ENCODE peak calls at places on chromosomes 3 and 15, in seven cellular contexts. H is NCI-H1105 treated with DMSO at 0.1 percent for 48 hours; Z is IMR-90; S is WTC11; M is NCI-H1092 treated with DMSO at 0.1 percent for 48 hours; X is stimulated activated CD8-positive, alpha-beta memory T cell treated with anti-CD3 and anti-CD28 coated beads, Interleukin-15, amount 100 ng/mL, for 24 hours; F is ELR. P is an unnamed sample.

GRCh38 chr3:17030956-17031652 is 146.3 kb downstream of the PLCL2 start:
- DNase-seq in H (no peak), Z (no peak), S (no peak), M (no peak), X (no peak), F (no peak), P (no peak)

GRCh38 chr3:64743844-64744243 is 56.0 kb upstream of the ADAMTS9 start:
- DNase-seq in H (no peak), Z (no peak), S (no peak), M (no peak), X (no peak), F (no peak), P (no peak)

GRCh38 chr3:123300056-123300455 is 98.3 kb downstream of the SEC22A start:
- DNase-seq in H (no peak), Z (no peak), S (no peak), M (no peak), X (no peak), F (no peak), P (peak)

GRCh38 chr3:62911531-62911930 is 36.3 kb upstream of the CADPS start:
- DNase-seq in H (no peak), Z (no peak), S (no peak), M (no peak), X (no peak), F (no peak), P (no peak)

GRCh38 chr3:170414202-170414663 is 4.4 kb upstream of the CLDN11 start:
- DNase-seq in H (peak), Z (peak), S (peak), M (peak), X (no peak), F (peak), P (no peak)

GRCh38 chr3:179016979-179017670 is 54.5 kb downstream of the ZMAT3 start:
- DNase-seq in H (no peak), Z (no peak), S (no peak), M (no peak), X (no peak), F (no peak), P (no peak)

GRCh38 chr3:12120374-12121140 is 38.2 kb downstream of the TIMP4 start:
- DNase-seq in H (no peak), Z (no peak), S (no peak), M (no peak), X (no peak), F (no peak), P (no peak)

GRCh38 chr3:132417695-132418520 is 606 bp downstream of the DNAJC13 start:
- DNase-seq in H (peak), Z (peak), S (peak), M (peak), X (no peak), F (peak), P (peak)

GRCh38 chr15:58875343-58875742 is 58.1 kb downstream of the SLTM start:
- DNase-seq in H (no peak), Z (peak), S (no peak), M (no peak), X (no peak), F (peak), P (no peak)

GRCh38 chr3:61562810-61563613 is 1.6 kb downstream of the PTPRG start:
- DNase-seq in H (no peak), Z (peak), S (peak), M (no peak), X (no peak), F (peak), P (peak)

GRCh38 chr15:89494941-89495637 is 1.3 kb downstream of the RHCG start:
- DNase-seq in H (no peak), Z (no peak), S (peak), M (no peak), X (no peak), F (peak), P (no peak)

GRCh38 chr15:89334510-89335288 is at the start of gene POLG:
- DNase-seq in H (peak), Z (peak), S (peak), M (peak), X (peak), F (peak), P (peak)

GRCh38 chr3:185997130-185997529 is 59.3 kb upstream of the TRA2B start:
- DNase-seq in H (no peak), Z (no peak), S (no peak), M (no peak), X (no peak), F (no peak), P (no peak)

GRCh38 chr3:188180114-188180513 is 26.2 kb downstream of the LPP start:
- DNase-seq in H (no peak), Z (no peak), S (no peak), M (no peak), X (no peak), F (no peak), P (no peak)

GRCh38 chr15:71424765-71425164 is 309.5 kb downstream of the THSD4 start:
- DNase-seq in H (no peak), Z (peak), S (no peak), M (no peak), X (no peak), F (no peak), P (no peak)

GRCh38 chr3:18443670-18444596 is 18.8 kb upstream of the SATB1 start:
- DNase-seq in H (peak), Z (no peak), S (peak), M (peak), X (no peak), F (peak), P (peak)